ENCODE peak calls at places on chromosome 7, in nine cellular contexts. O, B, G, Y, S, K, P, H and W are unnamed samples.

GRCh38 chr7:142485617-142486226 is 227.9 kb upstream of the PRSS58 start:
- DNase-seq in Y (no peak), S (no peak), K (no peak), P (peak; percentile 36), O (no peak), B (no peak), H (no peak), G (no peak), W (no peak)

GRCh38 chr7:76343294-76343930 is 15.4 kb downstream of the YWHAG start:
- DNase-seq in Y (no peak), O (no peak), G (no peak), H (no peak), P (no peak), S (no peak), K (no peak), B (no peak), W (no peak)

GRCh38 chr7:19060870-19061269 is 56.6 kb downstream of the TWIST1 start:
- DNase-seq in G (no peak), B (peak; percentile 60), H (no peak), O (no peak), P (no peak), Y (peak; percentile 31), K (no peak), S (no peak), W (peak; percentile 22)

GRCh38 chr7:36653671-36654355 is 70.5 kb downstream of the AOAH start:
- DNase-seq in G (no peak), B (no peak), O (no peak), K (no peak), Y (no peak), H (no peak), P (no peak), S (no peak), W (no peak)

GRCh38 chr7:6228865-6229264 is 43.6 kb downstream of the CYTH3 start:
- DNase-seq in K (no peak), O (no peak), H (no peak), Y (peak; percentile 82), G (no peak), S (no peak), P (no peak), B (no peak), W (no peak)

GRCh38 chr7:167976-168791 is 24.2 kb upstream of the FAM20C start:
- DNase-seq in P (no peak), H (no peak), Y (no peak), G (no peak), S (no peak), K (peak; percentile 30), O (no peak), B (no peak), W (no peak)

GRCh38 chr7:155224116-155224811 is 73.4 kb upstream of the INSIG1 start:
- DNase-seq in H (no peak), O (no peak), K (no peak), P (no peak), G (no peak), B (no peak), Y (no peak), S (no peak), W (no peak)

GRCh38 chr7:77327932-77328628 is 88.1 kb downstream of the GSAP start:
- DNase-seq in O (no peak), B (no peak), S (no peak), P (no peak), Y (peak; percentile 32), K (no peak), G (no peak), H (no peak), W (no peak)

GRCh38 chr7:154336295-154336694 is 284.1 kb downstream of the DPP6 start:
- DNase-seq in P (no peak), O (no peak), H (no peak), S (no peak), B (no peak), Y (no peak), K (no peak), G (no peak), W (no peak)

GRCh38 chr7:25031007-25031406 is 51.0 kb upstream of the OSBPL3 start:
- DNase-seq in Y (no peak), O (no peak), G (no peak), S (no peak), P (no peak), H (no peak), K (no peak), B (no peak), W (peak; percentile 56)

GRCh38 chr7:150382123-150382843 is 3.2 kb downstream of the ZNF775 start:
- DNase-seq in G (no peak), S (no peak), B (no peak), H (no peak), Y (no peak), P (no peak), K (no peak), O (no peak), W (no peak)

GRCh38 chr7:107383203-107383602 is 86.7 kb upstream of the GPR22 start:
- DNase-seq in H (no peak), P (no peak), O (no peak), Y (no peak), G (no peak), S (no peak), B (no peak), K (no peak), W (no peak)

GRCh38 chr7:107387077-107387476 is 82.8 kb upstream of the GPR22 start:
- DNase-seq in B (no peak), H (no peak), Y (peak; percentile 57), G (peak; percentile 36), P (peak; percentile 58), O (no peak), S (no peak), K (no peak), W (no peak)

GRCh38 chr7:107386543-107386900 is 83.3 kb upstream of the GPR22 start:
- DNase-seq in G (no peak), Y (no peak), P (no peak), S (no peak), O (no peak), B (no peak), K (no peak), H (no peak), W (no peak)

GRCh38 chr7:107381453-107381852 is 88.4 kb upstream of the GPR22 start:
- DNase-seq in B (no peak), Y (no peak), H (no peak), P (no peak), K (no peak), G (no peak), O (no peak), S (no peak), W (no peak)

GRCh38 chr7:107384025-107384424 is 85.8 kb upstream of the GPR22 start:
- DNase-seq in B (no peak), O (no peak), P (no peak), K (no peak), H (no peak), Y (no peak), G (no peak), S (no peak), W (no peak)
- TF ChIP-seq CTCF in B (no peak), O (no peak), P (no peak), K (no peak), H (no peak), Y (no peak), G (no peak), S (peak; percentile 13), W (peak; percentile 28)

GRCh38 chr7:34449765-34450164 is 208.3 kb upstream of the NPSR1 start:
- DNase-seq in O (no peak), K (no peak), H (no peak), Y (no peak), G (no peak), S (no peak), B (no peak), P (no peak), W (no peak)
- TF ChIP-seq CTCF in O (no peak), K (no peak), H (no peak), Y (no peak), G (no peak), S (no peak), B (no peak), P (no peak), W (no peak)

GRCh38 chr7:95793658-95794057 is 21.3 kb downstream of the DYNC1I1 start:
- DNase-seq in H (no peak), S (no peak), G (no peak), K (no peak), Y (no peak), P (no peak), O (no peak), B (no peak), W (no peak)

GRCh38 chr7:95800787-95801186 is 28.4 kb downstream of the DYNC1I1 start:
- DNase-seq in H (no peak), B (no peak), K (no peak), S (no peak), Y (no peak), P (no peak), O (no peak), G (no peak), W (no peak)

GRCh38 chr7:95796617-95797016 is 24.3 kb downstream of the DYNC1I1 start:
- DNase-seq in S (no peak), H (no peak), P (no peak), B (no peak), O (no peak), G (no peak), Y (no peak), K (no peak), W (no peak)

GRCh38 chr7:95798401-95798930 is 26.1 kb downstream of the DYNC1I1 start:
- DNase-seq in P (no peak), K (no peak), Y (no peak), O (no peak), B (no peak), S (no peak), H (no peak), G (no peak), W (no peak)

DNA sequence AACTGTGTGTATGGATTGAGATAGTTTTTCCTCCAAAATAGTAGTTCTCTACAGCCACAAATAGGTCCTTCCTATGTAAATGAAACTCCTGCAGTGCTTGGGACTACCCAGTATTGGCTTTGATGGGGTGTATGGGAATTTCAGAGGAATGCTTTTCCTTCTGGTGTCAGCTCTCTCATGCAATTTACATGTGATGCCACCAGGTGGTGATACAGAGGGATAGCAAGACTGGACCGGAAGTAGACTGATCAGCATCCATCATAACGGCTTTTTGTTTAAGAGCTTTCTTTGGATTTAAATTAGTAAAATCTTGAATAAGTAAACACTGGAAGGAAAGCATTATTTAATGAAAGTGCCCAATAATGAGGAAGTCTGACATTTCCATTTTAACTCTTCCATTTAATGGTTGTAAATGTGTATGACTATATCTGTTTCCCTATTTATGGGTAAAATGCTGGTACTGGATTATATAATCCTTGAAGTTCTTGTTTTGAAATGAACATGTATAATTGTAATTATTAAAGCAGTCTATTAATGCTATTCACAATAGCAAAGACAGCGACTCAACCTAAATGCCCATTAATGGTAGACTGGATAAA is 22.7 kb downstream of the DYNC1I1 start:
- DNase-seq in G (no peak), K (no peak), O (no peak), H (no peak), S (no peak), Y (peak; percentile 22), P (peak; percentile 9), B (no peak), W (peak; percentile 16)
- TF ChIP-seq CTCF in G (peak; percentile 24), K (peak; percentile 20), O (peak; percentile 67), H (no peak), S (peak; percentile 28), Y (peak; percentile 43), P (peak; percentile 80), B (peak; percentile 31), W (peak; percentile 59)

DNA sequence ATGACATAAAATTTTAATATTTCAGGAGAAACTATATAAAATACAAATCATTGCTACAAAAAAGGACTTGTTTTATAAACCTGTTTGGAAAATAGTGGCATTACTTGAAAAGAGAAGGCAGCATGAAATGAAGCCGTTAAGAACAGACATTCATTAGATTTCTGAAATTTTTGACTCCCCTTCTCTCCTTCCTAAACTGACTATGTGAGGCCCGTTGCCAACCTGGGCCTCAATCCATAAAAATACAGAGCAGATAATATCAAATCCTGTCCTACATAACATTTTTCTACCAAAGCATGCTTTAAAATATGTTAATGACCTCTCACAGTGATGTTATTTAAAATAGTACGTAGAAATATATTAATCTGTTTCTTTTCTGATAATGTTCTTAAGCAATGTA is 34.5 kb upstream of the ING3 start:
- DNase-seq in G (no peak), K (no peak), O (no peak), P (no peak), B (no peak), H (no peak), Y (peak; percentile 38), S (no peak), W (no peak)
- TF ChIP-seq CTCF in G (no peak), K (no peak), O (no peak), P (no peak), B (no peak), H (no peak), Y (no peak), S (no peak), W (no peak)